ENCODE peak calls at places on chromosome 11, in six cellular contexts. D is amygdala, A is AG08396, J is A549, W is head of caudate nucleus, Q is fibroblast of lung. Z is an unnamed sample.

GRCh38 chr11:2525166-2525861 is 80.5 kb downstream of the KCNQ1 start:
- DNase-seq in D (no peak), A (no peak), J (no peak), W (no peak), Q (no peak), Z (no peak)

GRCh38 chr11:111186308-111186967 is 59.1 kb upstream of the POU2AF2 start:
- DNase-seq in D (no peak), A (no peak), J (no peak), W (no peak), Q (no peak), Z (no peak)

GRCh38 chr11:59187020-59187419 is 15.1 kb downstream of the DTX4 start:
- DNase-seq in D (no peak), A (no peak), J (no peak), W (no peak), Q (no peak), Z (no peak)

GRCh38 chr11:114678125-114679036 is at the start of gene NXPE2:
- DNase-seq in D (no peak), A (no peak), J (peak; percentile 25), W (no peak), Q (no peak), Z (peak; percentile 92)

GRCh38 chr11:44751066-44751465 is 24.3 kb downstream of the TSPAN18 start:
- DNase-seq in D (no peak), A (no peak), J (no peak), W (no peak), Q (no peak), Z (no peak)

GRCh38 chr11:117842131-117842941 is 17.8 kb upstream of the FXYD2 start:
- DNase-seq in D (no peak), A (no peak), J (no peak), W (no peak), Q (no peak), Z (no peak)

GRCh38 chr11:9039194-9039593 is 35.4 kb upstream of the NRIP3 start:
- DNase-seq in D (no peak), A (no peak), J (peak; percentile 17), W (no peak), Q (no peak), Z (peak; percentile 85)

GRCh38 chr11:101817536-101817935 is 97.3 kb upstream of the CEP126 start:
- DNase-seq in D (no peak), A (no peak), J (no peak), W (no peak), Q (no peak), Z (no peak)

GRCh38 chr11:5930614-5931013 is 11.4 kb upstream of the OR56A3 start:
- DNase-seq in D (no peak), A (no peak), J (no peak), W (no peak), Q (no peak), Z (no peak)

GRCh38 chr11:62553839-62554361 is 7.3 kb upstream of the AHNAK start:
- DNase-seq in D (no peak), A (peak; percentile 66), J (peak; percentile 78), W (no peak), Q (peak; percentile 79), Z (peak; percentile 81)

Z was measured in amniotic epithelial cell.